ENCODE peak calls at places on chromosomes 7 and 10, in eight cellular contexts. F, X, W, D, C, G, J and H are unnamed samples.

GRCh38 chr7:14858410-14858809 is 44.1 kb downstream of the DGKB start:
- DNase-seq in F (no peak), X (no peak), W (no peak), D (no peak), C (no peak), G (no peak), J (no peak), H (no peak)

GRCh38 chr7:21844742-21845141 is 101.0 kb downstream of the CDCA7L start:
- DNase-seq in F (no peak), X (no peak), W (no peak), D (peak), C (no peak), G (no peak), J (no peak), H (peak)

GRCh38 chr10:11772575-11773288 is 30.6 kb downstream of the ECHDC3 start:
- DNase-seq in F (no peak), X (no peak), W (no peak), D (no peak), C (no peak), G (no peak), J (no peak), H (no peak)

GRCh38 chr7:34900891-34901493 is 136.3 kb downstream of the DPY19L1 start:
- DNase-seq in F (no peak), X (no peak), W (no peak), D (peak), C (no peak), G (no peak), J (no peak), H (no peak)

GRCh38 chr10:49750546-49750945 is 11.6 kb downstream of the OGDHL start:
- DNase-seq in F (no peak), X (no peak), W (no peak), D (no peak), C (no peak), G (no peak), J (no peak), H (no peak)

GRCh38 chr7:20064181-20064970 is 152.8 kb downstream of the MACC1 start:
- DNase-seq in F (no peak), X (no peak), W (peak), D (peak), C (no peak), G (peak), J (no peak), H (no peak)

GRCh38 chr7:106068986-106069385 is 43.1 kb downstream of the SYPL1 start:
- DNase-seq in F (no peak), X (no peak), W (peak), D (no peak), C (no peak), G (no peak), J (no peak), H (no peak)

GRCh38 chr10:87550741-87551140 is 46.0 kb downstream of the MINPP1 start:
- DNase-seq in F (no peak), X (no peak), W (no peak), D (no peak), C (no peak), G (no peak), J (no peak), H (no peak)

GRCh38 chr7:120431016-120431415 is 158.0 kb downstream of the KCND2 start:
- DNase-seq in F (no peak), X (no peak), W (no peak), D (no peak), C (no peak), G (no peak), J (no peak), H (no peak)

GRCh38 chr7:1364068-1364905 is 95.0 kb downstream of the MICALL2 start:
- DNase-seq in F (no peak), X (no peak), W (no peak), D (peak), C (no peak), G (no peak), J (no peak), H (no peak)

GRCh38 chr10:76492026-76492425 is 1060.6 kb downstream of the LRMDA start:
- DNase-seq in F (no peak), X (no peak), W (peak), D (peak), C (peak), G (peak), J (no peak), H (no peak)

GRCh38 chr7:36355490-36355889 is 34.2 kb upstream of the ANLN start:
- DNase-seq in F (no peak), X (no peak), W (no peak), D (no peak), C (no peak), G (no peak), J (no peak), H (no peak)

GRCh38 chr7:13829914-13830603 is 159.4 kb downstream of the ETV1 start:
- DNase-seq in F (no peak), X (no peak), W (peak), D (peak), C (no peak), G (peak), J (no peak), H (no peak)